ENCODE peak calls at places on chromosomes 3 and 15, in four cellular contexts. P, Y, C and H are unnamed samples.

GRCh38 chr15:57079907-57080750 is 161.7 kb downstream of the TCF12 start:
- DNase-seq in P (no peak), Y (peak; percentile 19), C (no peak), H (no peak)

GRCh38 chr15:77653832-77654480 is 21.2 kb upstream of the LINGO1 start:
- DNase-seq in P (no peak), Y (no peak), C (no peak), H (no peak)

GRCh38 chr15:63382966-63383710 is 1.5 kb upstream of the CA12 start:
- DNase-seq in P (no peak), Y (no peak), C (no peak), H (no peak)

GRCh38 chr3:141575879-141576743 is 89.3 kb downstream of the RASA2 start:
- DNase-seq in P (no peak), Y (peak; percentile 36), C (peak; percentile 40), H (peak; percentile 39)

GRCh38 chr3:79467721-79468120 is 300.1 kb downstream of the ROBO1 start:
- DNase-seq in P (no peak), Y (no peak), C (no peak), H (no peak)

GRCh38 chr3:135565481-135565880 is 400.0 kb upstream of the PPP2R3A start:
- DNase-seq in P (no peak), Y (no peak), C (peak; percentile 5), H (no peak)

GRCh38 chr3:77014236-77014635 is 25.7 kb upstream of the ROBO2 start:
- DNase-seq in P (no peak), Y (no peak), C (no peak), H (no peak)

GRCh38 chr15:80934761-80935221 is 54.8 kb downstream of the MESD start:
- DNase-seq in P (no peak), Y (no peak), C (peak; percentile 56), H (no peak)

GRCh38 chr3:120364821-120365220 is 15.7 kb upstream of the LRRC58 start:
- DNase-seq in P (no peak), Y (no peak), C (peak; percentile 33), H (no peak)

GRCh38 chr3:50068134-50068533 is 20.6 kb upstream of the RBM5 start:
- DNase-seq in P (no peak), Y (no peak), C (no peak), H (no peak)

GRCh38 chr15:91444656-91445055 is 344.6 kb downstream of the SV2B start:
- DNase-seq in P (no peak), Y (no peak), C (no peak), H (no peak)

GRCh38 chr15:80679805-80680175 is 15.3 kb upstream of the ABHD17C start:
- DNase-seq in P (no peak), Y (no peak), C (no peak), H (no peak)

GRCh38 chr3:11948866-11949265 is 55.3 kb upstream of the SYN2 start:
- DNase-seq in P (no peak), Y (no peak), C (no peak), H (no peak)

GRCh38 chr3:31341130-31341529 is 191.6 kb upstream of the STT3B start:
- DNase-seq in P (no peak), Y (no peak), C (no peak), H (no peak)

GRCh38 chr15:40155270-40155910 is 5.5 kb upstream of the BUB1B start:
- DNase-seq in P (no peak), Y (no peak), C (no peak), H (peak; percentile 21)

GRCh38 chr3:64031540-64032533 is 8.5 kb upstream of the PSMD6 start:
- DNase-seq in P (no peak), Y (no peak), C (no peak), H (no peak)

GRCh38 chr15:40006003-40006402 is 33.0 kb downstream of the SRP14 start:
- DNase-seq in P (no peak), Y (no peak), C (peak; percentile 41), H (no peak)

GRCh38 chr3:194276768-194277546 is 74.2 kb downstream of the CPN2 start:
- DNase-seq in P (peak; percentile 56), Y (no peak), C (peak; percentile 73), H (no peak)

GRCh38 chr15:76191539-76192244 is 119.6 kb downstream of the ETFA start:
- DNase-seq in P (no peak), Y (no peak), C (no peak), H (no peak)

GRCh38 chr3:159971311-159971710 is 17.3 kb upstream of the IL12A start:
- DNase-seq in P (no peak), Y (no peak), C (no peak), H (no peak)

GRCh38 chr15:29821416-29822099 is 710 bp downstream of the TJP1 start:
- DNase-seq in P (peak; percentile 75), Y (peak; percentile 62), C (peak; percentile 77), H (peak; percentile 34)

GRCh38 chr15:85764649-85765277 is 30.0 kb downstream of the KLHL25 start:
- DNase-seq in P (no peak), Y (no peak), C (peak; percentile 72), H (no peak)

GRCh38 chr15:47741907-47742306 is 24.6 kb downstream of the SEMA6D start:
- DNase-seq in P (no peak), Y (no peak), C (no peak), H (no peak)

GRCh38 chr3:22296641-22297040 is 545.6 kb upstream of the ZNF385D start:
- DNase-seq in P (no peak), Y (no peak), C (peak; percentile 58), H (no peak)

GRCh38 chr3:108461641-108462040 is 48.8 kb downstream of the MYH15 start:
- DNase-seq in P (no peak), Y (no peak), C (peak; percentile 30), H (no peak)

GRCh38 chr3:45592405-45592804 is 2.1 kb upstream of the LIMD1 start:
- DNase-seq in P (no peak), Y (no peak), C (no peak), H (no peak)

GRCh38 chr3:132554437-132554836 is 42.6 kb upstream of the ACKR4 start:
- DNase-seq in P (no peak), Y (no peak), C (peak; percentile 22), H (no peak)

GRCh38 chr3:29430558-29430971 is 149.7 kb downstream of the RBMS3 start:
- DNase-seq in P (no peak), Y (no peak), C (no peak), H (no peak)

GRCh38 chr3:153284282-153284938 is 122.4 kb downstream of the RAP2B start:
- DNase-seq in P (no peak), Y (peak; percentile 47), C (peak; percentile 92), H (peak; percentile 18)

GRCh38 chr3:22887664-22888291 is 315.3 kb upstream of the UBE2E2 start:
- DNase-seq in P (no peak), Y (peak; percentile 7), C (peak; percentile 56), H (no peak)

GRCh38 chr15:39455502-39455991 is 125.3 kb upstream of the THBS1 start:
- DNase-seq in P (no peak), Y (no peak), C (peak; percentile 94), H (no peak)

GRCh38 chr3:13587442-13587841 is 38.5 kb downstream of the FBLN2 start:
- DNase-seq in P (no peak), Y (no peak), C (no peak), H (no peak)

GRCh38 chr3:22117751-22118346 is 366.8 kb upstream of the ZNF385D start:
- DNase-seq in P (no peak), Y (peak; percentile 10), C (peak; percentile 73), H (no peak)

GRCh38 chr3:133572158-133573053 is 1.1 kb upstream of the CDV3 start:
- DNase-seq in P (no peak), Y (peak; percentile 59), C (peak; percentile 66), H (peak; percentile 54)

GRCh38 chr3:17122758-17123157 is 238.0 kb downstream of the PLCL2 start:
- DNase-seq in P (no peak), Y (no peak), C (no peak), H (no peak)

GRCh38 chr3:127856801-127857200 is 34.5 kb upstream of the MGLL start:
- DNase-seq in P (no peak), Y (no peak), C (no peak), H (no peak)

GRCh38 chr3:18623220-18623619 is 198.1 kb upstream of the SATB1 start:
- DNase-seq in P (no peak), Y (no peak), C (no peak), H (no peak)
- TF ChIP-seq CTCF in P (no peak), Y (no peak), C (no peak), H (no peak)

DNA sequence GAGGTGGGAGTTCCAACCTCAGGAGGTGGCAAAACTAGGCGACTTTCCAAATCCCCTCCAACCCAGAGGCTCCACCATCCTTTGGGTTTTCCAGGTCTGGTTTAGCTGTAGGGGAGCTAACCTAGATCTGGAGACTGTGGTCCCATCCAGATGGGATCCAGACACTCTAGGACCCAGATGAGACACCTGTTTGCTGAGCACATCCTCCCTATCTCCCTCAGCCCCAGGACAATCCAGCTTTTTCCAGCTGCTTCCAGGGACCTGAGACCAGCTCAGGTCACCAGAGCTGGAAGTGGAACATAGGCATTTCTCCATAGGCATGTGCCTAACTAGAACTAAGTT is 18.2 kb downstream of the CRTAP start:
- DNase-seq in P (no peak), Y (no peak), C (no peak), H (no peak)
- TF ChIP-seq CTCF in P (no peak), Y (no peak), C (no peak), H (no peak)

DNA sequence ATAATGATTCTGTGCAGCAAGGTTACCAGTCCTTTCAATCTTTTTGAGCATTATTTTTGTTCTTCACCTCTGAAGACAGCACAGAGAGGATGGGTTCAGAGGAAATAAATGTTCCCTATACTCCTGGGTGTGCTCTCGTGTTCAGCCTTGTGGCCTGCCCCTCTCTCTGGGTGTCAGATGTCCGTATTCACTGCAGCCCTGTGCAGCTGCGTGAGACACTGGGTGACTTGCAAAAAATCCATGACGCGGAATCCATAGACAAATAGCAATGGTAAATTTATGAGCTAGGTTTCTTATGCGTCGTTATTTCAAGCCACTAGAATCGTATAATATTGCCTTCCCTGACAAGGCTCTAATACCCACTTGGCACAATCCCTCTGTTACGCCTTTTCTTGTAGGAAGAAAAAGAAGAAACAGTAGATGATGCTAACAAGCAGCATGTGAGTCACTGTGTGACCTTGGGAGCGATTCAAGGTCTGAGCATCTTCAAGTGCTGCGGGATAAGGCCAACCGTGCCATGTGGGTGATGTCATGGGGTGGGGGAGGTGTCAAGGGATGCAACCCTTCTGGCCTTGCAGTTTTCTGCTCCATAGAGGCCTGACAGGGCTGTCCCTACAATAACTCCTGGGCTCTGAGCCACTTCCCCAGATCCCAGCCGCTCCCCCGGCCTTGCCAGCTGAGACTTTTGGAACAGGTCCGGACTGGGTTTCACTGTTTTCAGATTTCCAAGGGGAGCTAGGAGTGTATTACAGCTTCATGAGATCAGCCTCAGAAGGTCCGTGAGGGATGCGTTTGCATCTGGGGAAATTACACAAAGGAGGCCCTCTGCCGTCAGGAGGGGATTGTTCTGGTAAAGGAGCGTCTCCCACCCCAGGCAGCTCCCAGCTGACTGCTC is 47.6 kb upstream of the POMGNT2 start:
- DNase-seq in P (peak; percentile 57), Y (no peak), C (peak; percentile 96), H (no peak)
- TF ChIP-seq CTCF in P (no peak), Y (no peak), C (no peak), H (no peak)

GRCh38 chr3:84141571-84141970 is 817.2 kb upstream of the CADM2 start:
- DNase-seq in P (no peak), Y (no peak), C (no peak), H (no peak)

DNA sequence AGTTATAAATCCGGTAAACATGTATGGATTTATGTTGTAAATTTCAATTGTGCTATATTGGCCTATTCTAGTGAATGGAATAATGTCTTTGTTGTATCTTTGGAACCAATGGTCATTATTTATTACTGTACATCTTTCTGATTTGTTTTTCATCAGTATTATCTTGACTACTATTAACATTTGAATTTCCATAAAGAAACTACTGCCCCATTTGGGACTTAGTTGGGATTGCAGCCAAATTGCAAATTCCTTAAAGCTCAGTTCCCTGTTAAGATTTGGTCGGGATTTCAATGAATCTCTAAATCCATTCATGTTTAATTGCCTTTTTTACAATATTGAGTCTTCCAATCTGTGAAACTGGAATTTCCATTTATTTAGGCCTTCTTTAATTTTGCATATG is 822.4 kb upstream of the CADM2 start:
- DNase-seq in P (no peak), Y (no peak), C (no peak), H (no peak)
- TF ChIP-seq CTCF in P (no peak), Y (no peak), C (no peak), H (no peak)

GRCh38 chr3:149902498-149903139 is 68.1 kb downstream of the PFN2 start:
- DNase-seq in P (no peak), Y (no peak), C (peak; percentile 6), H (no peak)
- TF ChIP-seq CTCF in P (peak; percentile 31), Y (no peak), C (peak; percentile 24), H (no peak)